ENCODE peak calls at places on chromosomes 13 and 19, in nine cellular contexts. A, I, C, T, D, G, U, R and L are unnamed samples.

GRCh38 chr13:46992383-46992952 is 95.6 kb upstream of the HTR2A start:
- DNase-seq in G (peak), D (no peak), T (peak), R (no peak), I (peak), A (no peak), U (peak), C (peak), L (peak)

GRCh38 chr13:20192470-20193141 is at the start of gene GJB2:
- DNase-seq in G (no peak), D (no peak), I (peak), T (no peak), C (no peak), R (no peak), A (no peak), U (no peak), L (no peak)

GRCh38 chr19:39398297-39398864 is 7.2 kb downstream of the MED29 start:
- DNase-seq in C (no peak), R (peak), D (no peak), A (peak), U (no peak), T (no peak), G (peak), I (no peak), L (no peak)

GRCh38 chr19:18859676-18860301 is 28.0 kb downstream of the UPF1 start:
- DNase-seq in I (no peak), D (no peak), A (no peak), G (no peak), R (no peak), T (no peak), C (peak), U (no peak), L (no peak)

GRCh38 chr13:113157929-113158747 is at the start of gene PROZ:
- DNase-seq in I (no peak), D (no peak), R (no peak), U (no peak), C (no peak), G (no peak), A (no peak), T (peak), L (peak)

GRCh38 chr19:19223060-19223459 is 11.3 kb downstream of the NCAN start:
- DNase-seq in D (no peak), T (no peak), A (no peak), C (no peak), R (no peak), U (no peak), I (no peak), G (no peak), L (no peak)

GRCh38 chr13:21825801-21826200 is 154.9 kb downstream of the FGF9 start:
- DNase-seq in T (no peak), C (no peak), D (no peak), G (no peak), R (no peak), U (no peak), A (no peak), I (no peak), L (no peak)

GRCh38 chr19:5643060-5643459 is 20.2 kb downstream of the SAFB start:
- DNase-seq in C (no peak), D (no peak), R (no peak), G (no peak), A (no peak), I (no peak), T (no peak), U (no peak), L (no peak)

GRCh38 chr19:56827708-56828107 is 12.8 kb downstream of the PEG3 start:
- DNase-seq in I (no peak), U (no peak), C (no peak), A (no peak), R (no peak), G (no peak), T (no peak), D (no peak), L (no peak)

GRCh38 chr19:3712663-3713531 is 4.7 kb downstream of the TJP3 start:
- DNase-seq in D (no peak), A (no peak), R (no peak), C (no peak), I (no peak), U (no peak), T (peak), G (no peak), L (no peak)

GRCh38 chr19:5141926-5142724 is 173.2 kb downstream of the KDM4B start:
- DNase-seq in U (no peak), D (no peak), G (no peak), T (no peak), I (no peak), R (no peak), A (no peak), C (no peak), L (no peak)

GRCh38 chr13:43948059-43948458 is 68.4 kb downstream of the LACC1 start:
- DNase-seq in D (no peak), G (no peak), C (no peak), I (no peak), R (no peak), T (no peak), U (no peak), A (no peak), L (no peak)

GRCh38 chr19:3094638-3095374 is 644 bp downstream of the GNA11 start:
- DNase-seq in C (peak), R (no peak), A (no peak), G (peak), D (peak), I (peak), T (no peak), U (peak), L (peak)

GRCh38 chr13:27262546-27262945 is 8.1 kb upstream of the RASL11A start:
- DNase-seq in T (no peak), A (no peak), U (no peak), G (no peak), C (no peak), D (no peak), I (no peak), R (no peak), L (no peak)

GRCh38 chr19:57708641-57709354 is at the start of gene ZNF154:
- DNase-seq in U (peak), I (peak), G (no peak), D (peak), C (peak), T (peak), A (peak), R (peak), L (no peak)

GRCh38 chr13:48398450-48399095 is 14.3 kb downstream of the LPAR6 start:
- DNase-seq in A (no peak), R (peak), U (no peak), I (no peak), G (peak), C (no peak), T (no peak), D (no peak), L (no peak)

GRCh38 chr13:26324867-26325266 is 70.9 kb downstream of the CDK8 start:
- DNase-seq in T (no peak), A (no peak), I (no peak), U (no peak), D (no peak), C (no peak), R (no peak), G (no peak), L (no peak)

GRCh38 chr19:35141627-35142401 is 1.2 kb upstream of the FXYD7 start:
- DNase-seq in R (no peak), D (no peak), U (no peak), C (no peak), T (no peak), G (peak), I (no peak), A (no peak), L (peak)

GRCh38 chr19:7450243-7451223 is 38.3 kb downstream of the PEX11G start:
- DNase-seq in D (no peak), G (no peak), A (no peak), T (no peak), R (no peak), I (no peak), C (no peak), U (no peak), L (no peak)

GRCh38 chr19:41302624-41303351 is 7.2 kb upstream of the CCDC97 start:
- DNase-seq in C (no peak), T (no peak), U (no peak), R (no peak), I (no peak), D (peak), A (peak), G (no peak), L (no peak)